ENCODE peak calls at places on chromosomes 7 and 10, in four cellular contexts. One of them, this sample, is unnamed.

GRCh38 chr7:100829150-100829716 is 1.9 kb upstream of the EPHB4 start:
- DNase-seq in neural progenitor cell: no peak
- DNase-seq in IMR-90: no peak
- DNase-seq in psoas muscle: peak; percentile 64
- DNase-seq in this sample: no peak

GRCh38 chr10:23150081-23150480 is 42.0 kb upstream of the PTF1A start:
- DNase-seq in neural progenitor cell: no peak
- DNase-seq in IMR-90: no peak
- DNase-seq in psoas muscle: no peak
- DNase-seq in this sample: no peak

GRCh38 chr10:109427421-109427820 is 495.9 kb downstream of the XPNPEP1 start:
- DNase-seq in neural progenitor cell: no peak
- DNase-seq in IMR-90: peak; percentile 51
- DNase-seq in psoas muscle: no peak
- DNase-seq in this sample: no peak

GRCh38 chr10:76576276-76576962 is 1061.2 kb downstream of the KCNMA1 start:
- DNase-seq in neural progenitor cell: no peak
- DNase-seq in IMR-90: peak; percentile 76
- DNase-seq in psoas muscle: no peak
- DNase-seq in this sample: no peak

GRCh38 chr10:101952196-101952595 is 103.8 kb downstream of the ARMH3 start:
- DNase-seq in neural progenitor cell: no peak
- DNase-seq in IMR-90: peak; percentile 49
- DNase-seq in psoas muscle: no peak
- DNase-seq in this sample: no peak

GRCh38 chr10:79248341-79248931 is 98.8 kb upstream of the PPIF start:
- DNase-seq in neural progenitor cell: no peak
- DNase-seq in IMR-90: no peak
- DNase-seq in psoas muscle: peak; percentile 70
- DNase-seq in this sample: no peak

GRCh38 chr7:128202287-128202957 is 38.7 kb upstream of the LEP start:
- DNase-seq in neural progenitor cell: no peak
- DNase-seq in IMR-90: no peak
- DNase-seq in psoas muscle: no peak
- DNase-seq in this sample: no peak

GRCh38 chr7:12893292-12893691 is 205.9 kb downstream of the ARL4A start:
- DNase-seq in neural progenitor cell: no peak
- DNase-seq in IMR-90: no peak
- DNase-seq in psoas muscle: no peak
- DNase-seq in this sample: no peak

GRCh38 chr10:123761666-123762230 is 95.6 kb downstream of the GPR26 start:
- DNase-seq in neural progenitor cell: no peak
- DNase-seq in IMR-90: no peak
- DNase-seq in psoas muscle: no peak
- DNase-seq in this sample: no peak

GRCh38 chr10:53598914-53599313 is 826.3 kb upstream of the MBL2 start:
- DNase-seq in neural progenitor cell: no peak
- DNase-seq in IMR-90: no peak
- DNase-seq in psoas muscle: no peak
- DNase-seq in this sample: peak; percentile 38

GRCh38 chr10:13450078-13450477 is 78.7 kb downstream of the BEND7 start:
- DNase-seq in neural progenitor cell: no peak
- DNase-seq in IMR-90: peak; percentile 72
- DNase-seq in psoas muscle: no peak
- DNase-seq in this sample: no peak

DNA sequence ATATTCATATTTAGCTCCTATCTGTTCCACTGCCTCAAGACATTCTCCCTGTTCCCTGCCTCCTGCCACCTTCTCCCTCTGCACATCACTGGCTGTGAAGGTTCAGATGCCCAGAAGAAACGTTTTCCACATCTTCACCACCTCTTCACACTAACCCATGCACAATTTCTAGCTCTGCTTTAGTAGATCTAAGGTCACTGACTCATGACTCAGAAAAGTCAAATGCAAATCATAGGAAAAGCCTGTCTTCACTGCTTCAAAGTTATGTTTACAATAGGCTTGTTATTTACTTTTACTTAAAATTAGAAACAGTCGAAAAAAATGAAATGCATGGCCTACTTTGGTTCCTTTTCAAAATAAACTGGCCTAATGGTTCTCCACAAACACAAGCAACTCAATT is 2.5 kb downstream of the SCRN1 start:
- DNase-seq in neural progenitor cell: no peak
- DNase-seq in IMR-90: peak; percentile 65
- DNase-seq in psoas muscle: no peak
- DNase-seq in this sample: no peak
- H3K4me3 ChIP-seq in neural progenitor cell: no peak overlapping the region
- H3K4me3 ChIP-seq in IMR-90: no peak overlapping the region
- H3K4me3 ChIP-seq in psoas muscle: no peak overlapping the region
- H3K4me3 ChIP-seq in this sample: no peak overlapping the region

DNA sequence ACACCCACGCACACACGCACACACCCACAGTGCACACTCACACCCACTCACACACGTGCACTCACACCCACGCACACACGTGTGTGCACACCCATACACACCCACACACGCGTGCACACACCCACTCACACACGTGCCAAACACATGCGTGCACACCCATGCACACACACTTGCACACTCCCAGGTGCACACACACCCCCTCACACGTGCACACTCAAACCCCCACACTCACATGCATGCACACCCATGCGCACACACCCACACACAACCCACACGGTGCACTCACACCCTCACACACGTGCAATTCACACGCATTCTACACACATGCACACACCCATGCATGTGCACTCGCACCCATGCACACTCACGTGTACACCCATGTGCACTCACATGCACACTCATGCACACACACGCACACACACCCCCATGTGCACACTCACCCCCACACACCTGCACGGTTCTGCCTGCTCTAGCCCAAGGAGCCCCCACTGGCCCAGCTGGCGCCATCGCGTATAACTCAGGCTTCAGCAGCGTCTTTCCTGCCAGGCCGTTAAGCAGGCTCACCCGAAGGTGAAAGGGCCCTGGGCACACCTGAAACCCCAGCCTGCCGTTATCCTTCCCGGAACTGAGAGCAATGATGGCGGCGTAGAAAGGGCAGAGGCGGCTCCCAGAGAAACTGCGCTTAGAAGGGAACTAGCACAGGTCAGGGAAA is 63.9 kb upstream of the PDGFA start:
- DNase-seq in neural progenitor cell: no peak
- DNase-seq in IMR-90: no peak
- DNase-seq in psoas muscle: no peak
- DNase-seq in this sample: no peak
- H3K4me1 ChIP-seq in neural progenitor cell: no peaks in the 10 kb centered on the region
- H3K4me1 ChIP-seq in IMR-90: peaks cover 10% of the 10 kb centered on the region
- H3K4me1 ChIP-seq in psoas muscle: no peaks in the 10 kb centered on the region
- H3K4me1 ChIP-seq in this sample: peaks cover 15% of the 10 kb centered on the region

GRCh38 chr7:73742338-73742752 is 3.7 kb upstream of the ABHD11 start:
- DNase-seq in neural progenitor cell: peak; percentile 38
- DNase-seq in IMR-90: no peak
- DNase-seq in psoas muscle: no peak
- DNase-seq in this sample: no peak
- H3K4me3 ChIP-seq in neural progenitor cell: peak overlapping the region; percentile 31
- H3K4me3 ChIP-seq in IMR-90: no peak overlapping the region
- H3K4me3 ChIP-seq in psoas muscle: no peak overlapping the region
- H3K4me3 ChIP-seq in this sample: no peak overlapping the region

DNA sequence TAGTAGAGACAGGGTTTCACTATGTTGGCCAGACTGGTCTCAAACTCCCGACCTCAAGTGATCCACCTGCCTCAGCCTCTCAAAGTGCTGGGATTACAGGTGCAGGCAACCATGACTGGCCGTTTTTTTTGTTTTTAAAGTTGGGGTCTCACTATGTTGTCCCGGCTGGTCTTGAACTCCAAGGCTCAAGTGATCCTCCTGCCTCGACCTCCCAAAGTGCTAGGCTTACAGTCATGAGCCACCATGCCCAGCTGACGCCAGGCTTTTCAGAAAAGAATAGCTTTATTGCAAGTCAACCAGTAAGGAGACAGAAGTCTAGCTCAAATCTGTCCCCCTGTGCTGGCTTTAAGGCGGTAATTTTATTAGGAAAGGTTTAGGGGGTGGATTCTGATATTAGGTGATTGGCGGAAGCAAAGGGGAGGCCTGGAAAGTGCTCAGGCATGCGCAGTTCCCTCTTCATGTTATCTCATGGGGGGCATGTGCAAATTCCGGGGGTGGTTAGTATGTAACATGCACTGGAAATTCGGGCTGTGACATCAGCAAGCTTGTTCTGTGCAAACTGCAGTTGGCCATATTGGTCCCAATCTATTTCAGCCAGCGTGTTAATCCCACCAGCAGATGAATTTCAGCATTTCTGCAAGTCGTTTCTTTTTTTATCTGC is 42.7 kb downstream of the LIMK1 start:
- DNase-seq in neural progenitor cell: no peak
- DNase-seq in IMR-90: no peak
- DNase-seq in psoas muscle: no peak
- DNase-seq in this sample: no peak
- H3K4me1 ChIP-seq in neural progenitor cell: no peaks in the 10 kb centered on the region
- H3K4me1 ChIP-seq in IMR-90: no peaks in the 10 kb centered on the region
- H3K4me1 ChIP-seq in psoas muscle: no peaks in the 10 kb centered on the region
- H3K4me1 ChIP-seq in this sample: no peaks in the 10 kb centered on the region

GRCh38 chr7:2012044-2012900 is 220.5 kb downstream of the MAD1L1 start:
- DNase-seq in neural progenitor cell: no peak
- DNase-seq in IMR-90: no peak
- DNase-seq in psoas muscle: peak; percentile 40
- DNase-seq in this sample: no peak

GRCh38 chr7:2010101-2010500 is 222.6 kb downstream of the MAD1L1 start:
- DNase-seq in neural progenitor cell: no peak
- DNase-seq in IMR-90: no peak
- DNase-seq in psoas muscle: peak; percentile 34
- DNase-seq in this sample: no peak

GRCh38 chr7:2010551-2011265 is 222.0 kb downstream of the MAD1L1 start:
- DNase-seq in neural progenitor cell: no peak
- DNase-seq in IMR-90: no peak
- DNase-seq in psoas muscle: peak; percentile 20
- DNase-seq in this sample: no peak

GRCh38 chr7:2012981-2013380 is 219.8 kb downstream of the MAD1L1 start:
- DNase-seq in neural progenitor cell: no peak
- DNase-seq in IMR-90: peak; percentile 56
- DNase-seq in psoas muscle: peak; percentile 63
- DNase-seq in this sample: no peak

DNA sequence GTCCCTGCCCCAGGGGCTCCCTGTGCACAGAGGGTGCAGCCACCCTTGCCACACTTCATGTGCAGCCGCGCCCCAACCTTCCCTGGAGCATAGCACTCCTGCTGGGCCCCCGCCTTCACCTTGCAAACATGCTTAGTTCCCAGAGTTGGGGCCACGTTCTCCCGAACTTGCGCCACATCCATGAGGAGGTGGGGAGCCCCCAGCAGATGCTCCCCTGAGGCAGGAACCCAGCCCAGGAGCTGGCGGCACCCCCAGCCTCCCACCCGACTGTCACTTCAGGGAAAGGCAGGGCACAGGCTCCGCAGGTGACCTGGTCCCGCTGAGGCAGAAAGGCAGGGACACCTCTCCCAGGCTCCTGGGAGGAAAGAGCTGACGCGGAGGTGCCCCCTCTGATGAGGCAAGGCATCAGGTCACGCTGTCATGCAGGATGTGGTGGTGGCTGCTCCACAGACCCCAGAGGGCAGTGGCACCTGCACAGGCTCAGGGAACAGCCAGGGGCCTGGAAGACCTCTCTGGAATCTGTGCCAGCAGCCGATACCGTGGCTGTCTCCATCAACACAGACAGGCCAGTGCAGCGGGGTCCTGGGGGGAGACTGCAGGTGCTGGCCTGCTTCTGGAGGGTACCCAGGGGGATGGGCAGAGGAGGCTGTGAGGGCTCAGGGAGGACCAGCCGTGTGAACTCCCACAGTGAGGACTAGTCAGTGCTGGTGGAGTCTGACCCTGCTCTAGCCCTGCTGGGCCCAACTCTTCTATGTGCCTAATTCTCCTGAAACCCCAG is 221.3 kb downstream of the MAD1L1 start:
- DNase-seq in neural progenitor cell: no peak
- DNase-seq in IMR-90: no peak
- DNase-seq in psoas muscle: peak; percentile 48
- DNase-seq in this sample: no peak
- H3K4me3 ChIP-seq in neural progenitor cell: no peak overlapping the region
- H3K4me3 ChIP-seq in IMR-90: no peak overlapping the region
- H3K4me3 ChIP-seq in psoas muscle: no peak overlapping the region
- H3K4me3 ChIP-seq in this sample: no peak overlapping the region

DNA sequence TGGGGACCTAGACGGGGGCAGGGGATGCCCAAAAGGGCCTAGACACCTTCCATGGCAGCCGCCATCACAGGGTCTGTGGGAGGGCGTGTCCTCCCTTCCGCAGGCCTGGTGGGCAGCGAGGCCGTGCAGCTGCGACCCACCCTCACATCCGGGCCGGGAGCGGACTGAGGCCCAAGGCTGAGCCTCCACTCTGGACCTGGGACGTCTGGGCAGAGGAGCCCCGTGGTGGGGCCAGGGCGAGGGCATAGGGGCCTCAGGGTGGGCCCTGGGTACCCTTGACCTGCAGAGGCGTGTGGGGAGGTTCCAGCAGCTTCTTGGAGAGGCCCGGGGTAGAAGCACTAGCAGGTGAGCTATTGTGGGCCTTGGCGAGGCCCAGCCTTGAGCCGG is 49.2 kb downstream of the PWWP2B start:
- DNase-seq in neural progenitor cell: no peak
- DNase-seq in IMR-90: no peak
- DNase-seq in psoas muscle: no peak
- DNase-seq in this sample: no peak
- H3K4me1 ChIP-seq in neural progenitor cell: peaks cover 27% of the 10 kb centered on the region
- H3K4me1 ChIP-seq in IMR-90: peaks cover 11% of the 10 kb centered on the region
- H3K4me1 ChIP-seq in psoas muscle: peaks cover 7% of the 10 kb centered on the region
- H3K4me1 ChIP-seq in this sample: peaks cover 25% of the 10 kb centered on the region

GRCh38 chr7:5591547-5591899 is 167.9 kb upstream of the TNRC18 start:
- DNase-seq in neural progenitor cell: peak; percentile 71
- DNase-seq in IMR-90: peak; percentile 80
- DNase-seq in psoas muscle: no peak
- DNase-seq in this sample: no peak
- H3K4me3 ChIP-seq in neural progenitor cell: no peak overlapping the region
- H3K4me3 ChIP-seq in IMR-90: no peak overlapping the region
- H3K4me3 ChIP-seq in psoas muscle: no peak overlapping the region
- H3K4me3 ChIP-seq in this sample: peak overlapping the region; percentile 98

GRCh38 chr10:86289577-86289868 is 77.1 kb downstream of the GRID1 start:
- DNase-seq in neural progenitor cell: no peak
- DNase-seq in IMR-90: no peak
- DNase-seq in psoas muscle: no peak
- DNase-seq in this sample: no peak
- H3K4me1 ChIP-seq in neural progenitor cell: peaks cover 5% of the 10 kb centered on the region
- H3K4me1 ChIP-seq in IMR-90: no peaks in the 10 kb centered on the region
- H3K4me1 ChIP-seq in psoas muscle: no peaks in the 10 kb centered on the region
- H3K4me1 ChIP-seq in this sample: no peaks in the 10 kb centered on the region